ENCODE peak calls at places on chromosomes 12 and 14, in four cellular contexts. P is fibroblast of lung, H is K562, S is HCT116. R is an unnamed sample.

GRCh38 chr12:53824001-53824716 is 72.4 kb upstream of the CISTR start:
- DNase-seq in P (no peak), H (no peak), S (no peak), R (no peak)

GRCh38 chr12:65157091-65157490 is 12.3 kb upstream of the LEMD3 start:
- DNase-seq in P (no peak), H (no peak), S (no peak), R (no peak)

GRCh38 chr14:28875937-28876910 is 109.6 kb downstream of the FOXG1 start:
- DNase-seq in P (no peak), H (no peak), S (no peak), R (no peak)

GRCh38 chr12:102167821-102168605 is 29.6 kb downstream of the PMCH start:
- DNase-seq in P (peak), H (no peak), S (no peak), R (no peak)

GRCh38 chr12:51522696-51523095 is 68.3 kb upstream of the SCN8A start:
- DNase-seq in P (no peak), H (peak), S (no peak), R (no peak)

GRCh38 chr12:53078425-53079225 is 565 bp downstream of the SPRYD3 start:
- DNase-seq in P (peak), H (no peak), S (no peak), R (no peak)

GRCh38 chr12:116454950-116455447 is 104.2 kb upstream of the MAP1LC3B2 start:
- DNase-seq in P (peak), H (no peak), S (peak), R (peak)

GRCh38 chr12:50986961-50987737 is 34.8 kb downstream of the HIGD1C start:
- DNase-seq in P (peak), H (peak), S (peak), R (no peak)

GRCh38 chr12:79378496-79378895 is 312.3 kb downstream of the PAWR start:
- DNase-seq in P (peak), H (no peak), S (no peak), R (no peak)

GRCh38 chr12:122389677-122390076 is 32.8 kb downstream of the CLIP1 start:
- DNase-seq in P (no peak), H (no peak), S (no peak), R (no peak)

GRCh38 chr14:77580964-77581505 is 35.4 kb downstream of the SPTLC2 start:
- DNase-seq in P (peak), H (no peak), S (no peak), R (peak)

GRCh38 chr12:56010112-56010570 is 10.7 kb upstream of the IKZF4 start:
- DNase-seq in P (no peak), H (peak), S (no peak), R (no peak)

GRCh38 chr14:88729159-88729558 is 63.6 kb downstream of the EML5 start:
- DNase-seq in P (no peak), H (peak), S (no peak), R (no peak)

GRCh38 chr14:81401420-81402122 is 1.4 kb upstream of the STON2 start:
- DNase-seq in P (peak), H (no peak), S (peak), R (peak)

GRCh38 chr12:127401005-127401404 is 866.0 kb upstream of the TMEM132C start:
- DNase-seq in P (peak), H (no peak), S (no peak), R (no peak)

GRCh38 chr12:120132863-120133385 is 16.4 kb upstream of the RAB35 start:
- DNase-seq in P (no peak), H (no peak), S (no peak), R (no peak)

GRCh38 chr12:100797246-100797645 is 2.7 kb downstream of the ANO4 start:
- DNase-seq in P (no peak), H (no peak), S (no peak), R (no peak)

GRCh38 chr14:58731465-58732330 is 93.9 kb downstream of the DACT1 start:
- DNase-seq in P (peak), H (no peak), S (peak), R (peak)

GRCh38 chr12:113241191-113242017 is 20.1 kb downstream of the TPCN1 start:
- DNase-seq in P (peak), H (no peak), S (no peak), R (no peak)

GRCh38 chr14:83356080-83356479 is 1822.4 kb upstream of the SEL1L start:
- DNase-seq in P (no peak), H (no peak), S (no peak), R (no peak)

GRCh38 chr12:71300772-71301675 is 138.6 kb upstream of the LGR5 start:
- DNase-seq in P (no peak), H (peak), S (no peak), R (no peak)

GRCh38 chr12:32083489-32083888 is 23.2 kb upstream of the BICD1 start:
- DNase-seq in P (peak), H (no peak), S (no peak), R (no peak)

GRCh38 chr14:102049258-102050025 is 37.4 kb downstream of the HSP90AA1 start:
- DNase-seq in P (no peak), H (no peak), S (no peak), R (no peak)

GRCh38 chr12:14454098-14454907 is 88.8 kb downstream of the ATF7IP start:
- DNase-seq in P (peak), H (peak), S (peak), R (peak)

GRCh38 chr14:22420598-22421186 is 168.3 kb downstream of the DAD1 start:
- DNase-seq in P (no peak), H (no peak), S (no peak), R (no peak)

GRCh38 chr12:109523071-109523470 is 45.6 kb downstream of the UBE3B start:
- DNase-seq in P (no peak), H (no peak), S (no peak), R (no peak)

GRCh38 chr14:68956728-68957127 is 22.4 kb downstream of the ACTN1 start:
- DNase-seq in P (no peak), H (no peak), S (no peak), R (no peak)

GRCh38 chr12:52903855-52904508 is 894 bp downstream of the KRT8 start:
- DNase-seq in P (peak), H (peak), S (no peak), R (no peak)

GRCh38 chr12:70885952-70886351 is 34.6 kb downstream of the PTPRR start:
- DNase-seq in P (no peak), H (no peak), S (no peak), R (no peak)

GRCh38 chr12:63965936-63966602 is 121.6 kb downstream of the SRGAP1 start:
- DNase-seq in P (peak), H (no peak), S (no peak), R (no peak)

GRCh38 chr14:104979758-104980591 is 1.8 kb upstream of the AHNAK2 start:
- DNase-seq in P (peak), H (no peak), S (no peak), R (peak)

GRCh38 chr12:43158126-43158525 is 393.9 kb downstream of the ADAMTS20 start:
- DNase-seq in P (peak), H (no peak), S (no peak), R (no peak)

GRCh38 chr12:130761537-130762318 is 45.6 kb upstream of the RIMBP2 start:
- DNase-seq in P (peak), H (peak), S (peak), R (no peak)

GRCh38 chr12:92412931-92413685 is 267.5 kb upstream of the BTG1 start:
- DNase-seq in P (peak), H (no peak), S (no peak), R (no peak)

GRCh38 chr12:54197037-54197909 is 8.5 kb upstream of the SMUG1 start:
- DNase-seq in P (peak), H (peak), S (no peak), R (no peak)

GRCh38 chr12:28346567-28346966 is 156.3 kb downstream of the CCDC91 start:
- DNase-seq in P (no peak), H (no peak), S (no peak), R (no peak)

GRCh38 chr12:58314610-58315009 is 373.2 kb downstream of the ATP23 start:
- DNase-seq in P (peak), H (no peak), S (no peak), R (no peak)

GRCh38 chr12:110744176-110744575 is 1.5 kb upstream of the PPP1CC start:
- DNase-seq in P (peak), H (no peak), S (no peak), R (no peak)

GRCh38 chr12:4015225-4016076 is 142.3 kb upstream of the PARP11 start:
- DNase-seq in P (no peak), H (no peak), S (no peak), R (no peak)

GRCh38 chr12:82688619-82689018 is 1.9 kb downstream of the TMTC2 start:
- DNase-seq in P (no peak), H (no peak), S (no peak), R (no peak)
- H3K4me3 ChIP-seq in P (peak), H (no peak), S (no peak), R (peak)

GRCh38 chr14:32076278-32077080 is 625 bp upstream of the ARHGAP5 start:
- DNase-seq in P (peak), H (peak), S (peak), R (peak)

GRCh38 chr14:32075636-32076277 is 1.3 kb upstream of the ARHGAP5 start:
- DNase-seq in P (peak), H (no peak), S (no peak), R (peak)

GRCh38 chr14:32078030-32078793 is 1.1 kb downstream of the ARHGAP5 start:
- DNase-seq in P (peak), H (peak), S (no peak), R (no peak)

GRCh38 chr14:32078794-32079663 is 1.9 kb downstream of the ARHGAP5 start:
- DNase-seq in P (peak), H (no peak), S (peak), R (no peak)

DNA sequence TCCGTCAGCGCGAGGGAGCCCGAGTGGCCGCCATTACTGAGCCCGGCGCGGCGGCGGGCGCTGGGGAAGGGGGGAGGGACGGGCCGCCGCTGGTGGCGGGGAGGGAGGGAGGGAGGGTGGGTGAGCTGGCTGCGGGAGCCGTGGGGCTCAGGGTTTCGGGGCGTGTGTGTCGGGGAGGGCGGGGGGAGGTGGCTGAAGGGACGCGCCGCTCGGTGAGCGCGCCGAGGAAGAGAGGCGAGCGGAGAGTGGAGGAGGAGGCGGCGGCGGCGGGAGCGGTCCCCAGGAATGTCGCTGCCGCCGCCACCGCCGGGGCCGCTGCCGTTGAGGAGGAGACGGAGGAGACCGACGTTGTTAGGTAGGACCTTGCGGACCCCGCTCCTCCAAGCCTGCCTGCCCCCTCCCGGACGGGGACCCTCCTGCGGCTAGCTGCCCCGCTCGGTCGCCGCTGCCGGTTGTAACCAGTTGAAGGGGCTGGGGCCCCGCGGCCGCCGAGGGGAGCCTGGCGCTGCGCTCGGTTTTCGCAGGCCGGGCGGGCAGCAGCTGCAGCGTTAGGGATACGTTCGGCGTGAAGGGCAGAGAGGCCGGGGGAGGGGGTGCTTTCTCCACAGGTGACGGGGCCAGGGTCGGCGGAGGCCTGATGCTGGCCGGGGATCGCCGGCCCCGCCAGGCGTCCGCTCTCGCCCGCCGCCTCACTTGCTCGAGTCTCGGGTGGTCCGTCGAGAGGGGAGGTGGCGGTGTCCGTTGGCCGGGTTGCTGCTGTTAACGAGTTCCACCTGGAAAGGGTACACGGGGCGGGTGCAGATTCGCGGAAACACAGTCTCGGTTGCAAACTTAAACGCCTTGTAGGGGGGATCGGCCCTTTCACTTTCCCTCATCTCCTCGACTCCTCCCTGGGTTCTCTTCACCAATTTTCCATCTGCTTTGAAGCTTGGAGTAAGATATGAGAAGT is at the start of gene ARHGAP5:
- DNase-seq in P (peak), H (no peak), S (no peak), R (no peak)
- TF ChIP-seq CTCF in P (peak), H (no peak), S (no peak), R (peak)

GRCh38 chr12:94261119-94261518 is 112.7 kb downstream of the PLXNC1 start:
- DNase-seq in P (no peak), H (no peak), S (no peak), R (no peak)
- H3K4me3 ChIP-seq in P (no peak), H (no peak), S (no peak), R (no peak)

GRCh38 chr12:57296291-57296690 is 45.3 kb upstream of the STAC3 start:
- DNase-seq in P (no peak), H (no peak), S (no peak), R (no peak)
- TF ChIP-seq CTCF in P (no peak), H (no peak), S (no peak), R (no peak)

DNA sequence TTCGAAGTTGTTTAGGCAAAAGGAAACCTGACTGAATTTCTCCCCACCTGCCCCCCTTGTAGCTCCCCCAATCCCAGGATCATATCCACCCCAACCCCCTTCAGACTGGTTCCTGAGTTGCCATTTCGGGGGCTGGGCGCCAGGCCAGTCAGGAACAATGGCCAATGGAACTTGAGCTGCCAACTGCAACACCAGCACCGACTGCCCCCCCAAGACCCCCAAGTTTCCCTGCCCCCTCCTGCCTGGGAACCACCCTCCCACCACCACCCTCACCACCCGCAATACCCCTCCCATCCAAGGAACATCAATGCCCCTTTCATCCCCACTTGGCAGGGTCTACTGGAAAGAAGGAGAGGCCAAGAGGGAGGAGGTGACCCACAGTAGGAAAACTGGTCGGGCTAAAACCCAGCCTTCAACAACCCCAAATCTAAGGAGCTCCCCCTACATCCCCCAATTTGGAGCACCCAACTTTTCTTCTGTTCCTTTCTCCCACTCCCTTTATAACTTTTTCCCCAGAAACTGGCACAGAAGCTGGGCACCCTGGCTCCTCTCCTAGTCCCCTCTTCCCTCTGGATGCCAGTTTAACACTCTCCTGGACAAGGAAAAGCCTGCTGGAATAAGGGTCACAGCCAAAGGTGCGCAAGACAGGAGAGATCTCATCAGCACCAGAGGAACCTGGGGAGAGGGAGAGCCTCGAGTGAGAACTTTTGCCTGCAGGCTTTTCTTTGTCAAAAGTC is 1.6 kb upstream of the NDRG2 start:
- DNase-seq in P (no peak), H (peak), S (no peak), R (no peak)
- H3K4me3 ChIP-seq in P (no peak), H (no peak), S (no peak), R (no peak)

DNA sequence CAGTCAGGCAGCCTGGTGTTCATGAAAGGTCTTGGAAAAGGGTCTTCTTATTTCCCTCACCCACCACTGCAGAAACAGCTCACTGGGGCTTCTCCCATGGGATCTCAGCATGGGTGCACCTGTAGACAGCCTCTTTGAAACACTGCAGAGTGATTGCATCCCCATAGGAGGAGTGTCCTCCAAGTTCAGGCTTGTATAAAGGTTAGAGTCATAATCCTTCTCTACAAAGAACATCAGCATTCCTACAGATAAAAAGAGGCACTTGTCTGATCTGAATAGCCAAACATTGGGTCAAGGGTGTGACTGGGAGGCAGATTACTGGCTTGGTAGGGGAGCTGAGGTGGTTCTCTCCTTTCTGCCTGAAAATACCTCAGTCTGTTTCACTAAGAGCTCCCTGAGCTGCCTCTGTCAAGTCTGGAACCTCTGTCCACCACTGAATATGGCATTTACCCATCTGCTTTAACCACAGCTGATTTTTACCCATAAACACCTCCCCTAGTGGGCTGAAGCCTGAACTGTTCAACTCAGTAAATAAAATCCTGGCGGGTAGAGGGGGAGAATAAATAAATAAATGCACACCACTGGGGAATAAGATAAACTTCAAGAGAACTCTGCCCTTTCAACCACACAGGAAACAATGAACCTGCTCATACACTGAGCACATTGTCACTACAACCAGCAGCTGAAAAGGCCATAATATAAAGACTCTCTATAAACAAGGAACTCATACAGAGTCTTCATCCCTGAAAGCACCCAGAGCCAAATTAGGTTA is 120.7 kb upstream of the SCAF11 start:
- DNase-seq in P (no peak), H (no peak), S (no peak), R (no peak)
- TF ChIP-seq CTCF in P (peak), H (no peak), S (peak), R (no peak)

DNA sequence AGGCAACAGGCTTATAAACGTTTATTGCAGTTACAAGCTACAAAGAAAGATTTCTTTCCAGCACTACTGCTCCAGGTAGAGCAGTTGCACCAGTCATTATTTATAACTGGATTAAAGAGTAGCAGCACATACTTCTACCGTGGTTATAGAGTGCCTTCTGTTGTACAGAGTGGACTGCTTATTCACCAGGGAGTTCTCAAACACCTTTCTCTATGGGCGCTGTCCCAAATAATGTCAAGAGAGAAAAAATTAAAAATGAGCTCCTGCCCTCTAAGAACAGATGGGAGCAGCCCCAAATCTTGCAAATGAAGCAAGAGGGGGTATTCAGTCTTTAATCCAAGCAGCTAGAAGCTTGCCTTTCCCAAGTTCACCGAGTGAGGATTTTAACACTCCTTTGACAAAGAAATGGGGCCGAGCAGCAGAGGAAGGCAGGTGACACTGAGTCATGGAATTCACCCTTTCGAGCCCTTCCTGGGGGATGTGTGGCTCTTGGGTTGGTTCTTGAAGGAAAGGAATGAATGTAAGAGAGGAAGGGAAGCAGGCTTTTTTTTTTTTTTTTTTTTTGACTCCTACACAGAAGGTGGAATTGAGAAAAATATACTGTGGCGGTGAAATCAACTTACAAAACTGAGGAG is 181.2 kb downstream of the PRKCH start:
- DNase-seq in P (peak), H (no peak), S (no peak), R (no peak)
- H3K4me3 ChIP-seq in P (no peak), H (no peak), S (no peak), R (no peak)

R was measured in retinal pigment epithelial cell.